ENCODE peak calls at places on chromosomes 2 and 18, in ten cellular contexts. Y is OCI-LY7; C is WERI-Rb-1; S is naive thymus-derived CD4-positive, alpha-beta T cell; J is CD4-positive, CD25-positive, alpha-beta regulatory T cell; I is GM23248; W is A549; T is CD4-positive, alpha-beta T cell; P is fibroblast of lung; Z is substantia nigra. R is an unnamed sample.
A peak's percentile ranks its signal among the peaks of the same experiment; 100 is the strongest.

GRCh38 chr2:218583983-218584850 is 15.6 kb downstream of the CNOT9 start:
- DNase-seq in Y (no peak), C (no peak), S (no peak), J (no peak), I (no peak), W (no peak), T (no peak), P (no peak), Z (no peak), R (no peak)

GRCh38 chr2:20771296-20771695 is 51.6 kb downstream of the LDAH start:
- DNase-seq in Y (no peak), C (no peak), S (no peak), J (no peak), I (no peak), W (no peak), T (no peak), P (no peak), Z (no peak), R (no peak)

GRCh38 chr2:233062447-233062842 is 2.3 kb downstream of the INPP5D start:
- DNase-seq in Y (no peak), C (no peak), S (no peak), J (no peak), I (no peak), W (no peak), T (no peak), P (no peak), Z (no peak), R (no peak)

GRCh38 chr18:56148373-56148772 is 490.0 kb downstream of the TXNL1 start:
- DNase-seq in Y (no peak), C (no peak), S (no peak), J (no peak), I (peak; percentile 93), W (peak; percentile 41), T (no peak), P (peak; percentile 48), Z (no peak), R (no peak)

GRCh38 chr2:25639131-25639530 is 34.2 kb downstream of the DTNB start:
- DNase-seq in Y (no peak), C (no peak), S (no peak), J (no peak), I (no peak), W (no peak), T (no peak), P (no peak), Z (no peak), R (no peak)

GRCh38 chr2:148899638-148900318 is 24.8 kb downstream of the KIF5C start:
- DNase-seq in Y (no peak), C (no peak), S (no peak), J (no peak), I (no peak), W (no peak), T (no peak), P (no peak), Z (no peak), R (no peak)

GRCh38 chr18:25646971-25647370 is 295.0 kb upstream of the ZNF521 start:
- DNase-seq in Y (no peak), C (no peak), S (no peak), J (no peak), I (peak; percentile 81), W (no peak), T (no peak), P (peak; percentile 82), Z (no peak), R (no peak)

GRCh38 chr2:184363213-184363612 is 235.1 kb upstream of the ZNF804A start:
- DNase-seq in Y (peak; percentile 68), C (peak; percentile 21), S (no peak), J (no peak), I (no peak), W (peak; percentile 10), T (no peak), P (no peak), Z (no peak), R (no peak)

GRCh38 chr18:55024568-55024967 is 65.3 kb upstream of the CCDC68 start:
- DNase-seq in Y (no peak), C (no peak), S (no peak), J (no peak), I (no peak), W (no peak), T (no peak), P (no peak), Z (no peak), R (no peak)

GRCh38 chr2:100924520-100925451 is 77.3 kb upstream of the RPL31 start:
- DNase-seq in Y (no peak), C (no peak), S (peak; percentile 15), J (peak; percentile 70), I (peak; percentile 88), W (no peak), T (peak; percentile 22), P (peak; percentile 71), Z (no peak), R (no peak)

GRCh38 chr2:25418944-25419677 is 77.4 kb upstream of the DNMT3A start:
- DNase-seq in Y (peak; percentile 73), C (no peak), S (no peak), J (no peak), I (no peak), W (no peak), T (no peak), P (no peak), Z (no peak), R (no peak)

GRCh38 chr18:54440292-54440691 is 82.6 kb downstream of the C18orf54 start:
- DNase-seq in Y (no peak), C (no peak), S (no peak), J (no peak), I (no peak), W (no peak), T (no peak), P (no peak), Z (no peak), R (no peak)

GRCh38 chr2:239938651-239939486 is 86.3 kb downstream of the NDUFA10 start:
- DNase-seq in Y (no peak), C (peak; percentile 7), S (no peak), J (no peak), I (no peak), W (no peak), T (no peak), P (no peak), Z (no peak), R (no peak)

GRCh38 chr2:43266692-43267091 is 40.3 kb upstream of the ZFP36L2 start:
- DNase-seq in Y (no peak), C (no peak), S (no peak), J (no peak), I (peak; percentile 15), W (no peak), T (no peak), P (no peak), Z (no peak), R (no peak)

GRCh38 chr18:69878534-69878933 is 69.1 kb downstream of the CD226 start:
- DNase-seq in Y (no peak), C (no peak), S (no peak), J (no peak), I (no peak), W (no peak), T (no peak), P (no peak), Z (no peak), R (no peak)

GRCh38 chr2:100776445-100776844 is 43.5 kb upstream of the NPAS2 start:
- DNase-seq in Y (no peak), C (no peak), S (no peak), J (no peak), I (no peak), W (no peak), T (no peak), P (no peak), Z (no peak), R (no peak)

DNA sequence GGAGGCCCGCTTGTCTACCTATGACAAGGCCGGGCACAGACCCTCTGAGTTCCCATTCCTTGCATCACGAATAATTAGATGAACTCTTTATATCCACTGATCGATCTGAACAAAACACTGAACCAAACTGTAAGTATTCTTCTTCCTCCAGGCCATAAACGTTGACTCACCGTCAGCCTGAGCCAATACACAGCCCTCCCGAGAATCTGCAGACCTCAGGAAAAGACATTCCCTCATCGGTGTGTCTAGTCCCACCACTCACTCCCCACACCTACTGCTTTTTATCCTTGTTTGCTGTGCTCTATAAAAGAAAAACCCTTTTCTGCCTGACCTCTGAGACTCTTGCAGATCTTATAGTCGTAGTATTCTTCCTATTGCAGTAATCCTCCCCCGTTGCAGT is 41.0 kb downstream of the TMEM87B start:
- DNase-seq in Y (no peak), C (no peak), S (no peak), J (no peak), I (peak; percentile 63), W (no peak), T (no peak), P (no peak), Z (no peak), R (no peak)
- H3K27ac ChIP-seq in Y (no peak overlapping the region), C (no peak overlapping the region), S (no peak overlapping the region), J (no peak overlapping the region), I (peak overlapping the region; percentile 30), W (no peak overlapping the region), T (no peak overlapping the region), P (no peak overlapping the region), Z (no peak overlapping the region), R (no peak overlapping the region)

GRCh38 chr2:14015113-14015512 is 617.4 kb upstream of the LRATD1 start:
- DNase-seq in Y (no peak), C (no peak), S (no peak), J (no peak), I (no peak), W (no peak), T (no peak), P (peak; percentile 20), Z (no peak), R (no peak)
- H3K27ac ChIP-seq in Y (no peak overlapping the region), C (no peak overlapping the region), S (no peak overlapping the region), J (no peak overlapping the region), I (no peak overlapping the region), W (no peak overlapping the region), T (no peak overlapping the region), P (no peak overlapping the region), Z (no peak overlapping the region), R (no peak overlapping the region)

DNA sequence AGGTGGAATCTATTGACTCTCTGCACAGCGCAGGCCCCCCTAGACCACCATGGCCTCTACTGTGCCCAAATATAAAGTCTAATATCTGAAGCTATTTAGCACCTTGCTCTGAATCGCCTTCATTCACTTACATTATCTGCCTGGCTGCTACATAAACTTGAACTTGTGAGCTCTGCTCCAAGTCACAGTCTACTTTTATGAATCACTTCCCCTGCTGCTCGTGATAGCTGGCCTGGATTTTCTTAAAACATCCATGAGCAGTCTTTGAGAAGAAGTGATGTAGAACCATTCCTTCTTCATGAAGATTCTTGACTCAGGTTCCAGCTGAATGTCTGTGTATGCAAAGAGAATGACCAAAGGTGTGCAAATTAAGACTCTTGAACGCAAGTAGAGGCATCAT is 359.5 kb downstream of the RND3 start:
- DNase-seq in Y (no peak), C (no peak), S (no peak), J (no peak), I (peak; percentile 83), W (no peak), T (no peak), P (no peak), Z (no peak), R (no peak)
- H3K27ac ChIP-seq in Y (no peak overlapping the region), C (no peak overlapping the region), S (no peak overlapping the region), J (no peak overlapping the region), I (peak overlapping the region; percentile 40), W (peak overlapping the region; percentile 82), T (no peak overlapping the region), P (no peak overlapping the region), Z (no peak overlapping the region), R (no peak overlapping the region)

DNA sequence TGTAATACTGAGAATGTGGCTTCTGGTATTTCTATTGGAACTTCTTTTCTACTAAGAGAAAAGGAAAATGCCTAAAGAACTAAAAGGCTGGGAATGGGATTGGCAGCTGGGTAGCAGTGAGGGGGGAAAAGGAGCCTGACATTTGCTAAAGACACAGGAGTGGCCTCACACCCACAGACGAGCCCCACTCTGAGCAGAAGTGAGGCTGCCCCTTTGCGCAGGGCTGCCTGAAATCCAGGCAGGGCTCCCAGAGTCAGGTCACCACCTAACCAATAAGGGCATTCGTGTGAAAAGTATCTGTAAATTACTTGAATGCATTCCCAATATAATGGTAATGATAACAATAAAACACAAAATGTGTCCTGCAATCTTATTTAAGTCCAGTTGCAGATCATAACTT is 75.5 kb downstream of the LRP2 start:
- DNase-seq in Y (no peak), C (no peak), S (no peak), J (no peak), I (no peak), W (no peak), T (no peak), P (no peak), Z (no peak), R (no peak)
- H3K27ac ChIP-seq in Y (no peak overlapping the region), C (no peak overlapping the region), S (no peak overlapping the region), J (no peak overlapping the region), I (no peak overlapping the region), W (no peak overlapping the region), T (no peak overlapping the region), P (no peak overlapping the region), Z (peak overlapping the region; percentile 23), R (no peak overlapping the region)